ENCODE peak calls at places on chromosome 5, in eight cellular contexts. H is HCT116, A is AG04449, Z is psoas muscle, B is heart left ventricle, Y is GM13976, Q is fibroblast of the aortic adventitia, U is GM20000. L is an unnamed sample.

GRCh38 chr5:80761966-80762365 is 107.2 kb upstream of the DHFR start:
- DNase-seq in B (no peak), Q (peak), Z (no peak), Y (no peak), U (no peak), A (no peak), H (no peak), L (no peak)

GRCh38 chr5:75389430-75389829 is 52.4 kb downstream of the HMGCR start:
- DNase-seq in B (no peak), H (no peak), U (no peak), Y (no peak), Q (no peak), Z (no peak), A (no peak), L (peak)

GRCh38 chr5:131068893-131069643 is 96.0 kb downstream of the HINT1 start:
- DNase-seq in B (no peak), Y (peak), Q (no peak), U (peak), A (no peak), Z (no peak), H (no peak), L (peak)

GRCh38 chr5:137466888-137467287 is 32.2 kb downstream of the SPOCK1 start:
- DNase-seq in U (no peak), Q (peak), B (no peak), A (no peak), Y (no peak), Z (peak), H (no peak), L (no peak)

GRCh38 chr5:37492778-37493555 is 113.8 kb downstream of the WDR70 start:
- DNase-seq in A (no peak), B (no peak), Y (no peak), H (no peak), Z (no peak), U (no peak), Q (no peak), L (no peak)

GRCh38 chr5:164358531-164359259 is 853.3 kb downstream of the MAT2B start:
- DNase-seq in Z (no peak), Q (peak), A (peak), H (no peak), B (no peak), U (no peak), Y (no peak), L (no peak)

GRCh38 chr5:88836195-88836838 is 46.7 kb downstream of the MEF2C start:
- DNase-seq in H (no peak), B (peak), Y (no peak), U (no peak), Z (no peak), Q (peak), A (no peak), L (no peak)

GRCh38 chr5:141914154-141914743 is 9.4 kb upstream of the DELE1 start:
- DNase-seq in Y (peak), Z (peak), A (no peak), H (no peak), B (peak), U (peak), Q (no peak), L (peak)

DNA sequence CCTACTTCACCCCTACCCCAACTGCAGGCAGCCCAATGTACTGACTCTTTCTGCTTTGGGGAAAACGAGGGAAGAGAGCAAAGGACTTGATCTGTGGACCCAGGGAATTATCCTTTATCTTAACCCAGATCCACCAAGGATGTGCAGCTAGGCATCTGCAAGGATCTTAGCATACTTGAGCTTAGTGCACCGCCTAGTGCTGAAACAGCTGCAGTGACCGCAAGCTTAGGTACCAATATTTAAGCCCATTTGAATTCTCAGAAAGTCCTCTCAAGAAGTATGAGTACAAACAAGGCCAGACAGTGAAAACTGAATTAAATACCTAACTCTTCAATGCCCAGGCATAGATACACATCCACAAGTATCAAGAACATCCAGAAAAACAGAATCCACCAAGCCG is 576.7 kb upstream of the ADAMTS16 start:
- DNase-seq in B (no peak), A (no peak), Y (no peak), H (no peak), U (no peak), Z (no peak), Q (peak), L (no peak)
- TF ChIP-seq CTCF in B (no peak), A (peak), Y (no peak), H (no peak), U (no peak), Z (no peak), Q (peak), L (no peak)

GRCh38 chr5:6792911-6793451 is 79.7 kb downstream of the TENT4A start:
- DNase-seq in Q (no peak), U (no peak), B (no peak), Z (no peak), A (no peak), Y (no peak), H (no peak), L (no peak)
- TF ChIP-seq CTCF in Q (no peak), U (no peak), B (no peak), Z (no peak), A (no peak), Y (no peak), H (no peak), L (no peak)

GRCh38 chr5:95961617-95962474 is at the start of gene ELL2:
- DNase-seq in Z (peak), Y (peak), A (peak), B (peak), U (peak), Q (peak), H (peak), L (peak)

GRCh38 chr5:95960802-95961616 is 642 bp downstream of the ELL2 start:
- DNase-seq in U (peak), H (no peak), Z (peak), A (no peak), Q (peak), Y (peak), B (peak), L (peak)

GRCh38 chr5:95958308-95959014 is 3.2 kb downstream of the ELL2 start:
- DNase-seq in B (no peak), A (no peak), Y (no peak), Z (no peak), H (no peak), Q (no peak), U (no peak), L (peak)

GRCh38 chr5:95959051-95959963 is 2.3 kb downstream of the ELL2 start:
- DNase-seq in Q (peak), U (peak), Y (no peak), A (no peak), H (no peak), B (no peak), Z (no peak), L (peak)

DNA sequence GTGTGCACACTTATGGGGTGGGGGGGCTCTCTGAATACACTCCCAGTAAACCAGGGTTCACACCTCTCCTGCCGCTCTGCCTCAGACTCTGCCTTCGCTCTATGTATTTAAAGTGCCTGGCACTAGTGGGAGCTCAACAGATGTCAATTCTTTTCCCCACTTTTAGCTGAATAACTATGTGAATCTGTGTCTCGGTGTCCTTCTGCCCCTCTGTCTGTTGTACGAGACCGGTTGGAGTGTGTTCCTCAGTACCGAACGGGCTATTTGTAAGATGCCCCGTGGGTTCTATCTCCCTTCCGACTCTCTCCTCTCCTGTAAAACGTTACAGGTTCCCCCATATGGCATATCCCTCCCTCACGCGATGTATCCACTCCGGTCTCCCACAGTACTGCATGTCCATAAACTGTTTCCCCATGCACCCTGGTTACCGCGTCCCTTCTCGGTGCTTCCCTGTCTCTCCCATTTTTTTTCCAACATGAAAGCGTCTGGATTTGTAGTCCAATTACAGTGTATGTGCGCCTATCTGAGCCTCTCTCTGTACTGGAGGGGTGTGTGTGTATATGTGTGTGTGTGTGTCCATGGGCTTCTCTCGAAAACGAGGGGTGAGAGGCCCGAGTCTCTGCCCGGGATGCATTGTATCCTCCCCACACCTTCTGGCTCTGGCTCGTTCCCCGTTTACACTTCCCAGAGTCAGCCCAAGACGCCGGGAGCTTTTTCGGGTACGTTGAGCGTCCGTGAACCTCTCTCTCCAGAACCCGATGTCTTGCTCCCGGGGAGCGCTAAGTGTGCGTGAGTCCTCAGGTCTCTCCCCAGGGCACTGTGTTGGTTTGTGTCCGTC is 1.5 kb downstream of the ELL2 start:
- DNase-seq in Q (peak), Z (no peak), U (no peak), B (no peak), Y (no peak), A (no peak), H (no peak), L (peak)
- TF ChIP-seq CTCF in Q (peak), Z (no peak), U (no peak), B (no peak), Y (no peak), A (no peak), H (no peak), L (no peak)

DNA sequence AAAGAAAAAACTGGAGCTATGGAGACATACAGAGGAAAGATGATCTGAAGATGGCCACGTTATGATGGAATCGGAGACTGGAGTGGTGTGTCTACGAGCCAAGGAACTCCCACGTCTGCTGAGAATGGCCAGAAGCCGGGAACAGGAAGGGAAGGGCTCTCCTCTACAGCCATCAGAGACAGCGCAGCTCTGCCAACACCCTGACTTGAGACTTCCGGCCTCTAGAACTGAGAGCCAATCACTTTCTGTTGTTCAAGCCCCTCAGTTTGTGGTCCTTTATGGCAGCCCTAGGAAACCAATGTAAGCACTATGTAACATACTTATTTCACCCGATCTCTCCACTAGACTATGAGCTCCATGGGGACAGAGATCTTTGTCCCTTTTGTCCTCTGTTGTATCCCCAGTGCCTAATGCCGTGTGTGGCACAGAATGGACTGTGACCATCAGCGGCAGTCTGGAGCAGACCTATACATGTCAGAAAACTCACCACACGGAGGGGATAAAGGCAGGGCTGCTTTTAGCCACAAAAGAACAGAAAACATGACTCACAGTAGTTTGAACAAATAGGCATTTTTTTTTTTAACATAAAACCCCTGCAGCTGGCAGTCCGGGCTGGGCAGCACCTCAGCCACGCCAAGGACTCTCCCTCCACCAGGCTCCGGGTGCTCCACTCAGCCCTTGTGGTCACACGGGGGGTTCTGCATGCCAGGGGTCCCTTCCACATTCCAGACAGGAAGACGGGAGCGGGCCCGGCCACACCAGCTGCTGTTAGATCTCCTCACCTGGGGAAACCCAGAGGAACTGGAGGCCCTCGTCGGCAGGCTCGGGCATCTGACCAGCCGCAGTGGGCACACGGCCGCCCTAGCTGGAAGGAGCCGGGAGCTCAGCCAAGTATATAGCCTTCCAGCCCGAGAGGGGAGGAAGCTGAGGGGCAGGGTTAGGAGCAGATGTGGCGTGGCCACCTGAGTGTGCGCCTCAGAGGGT is 16.1 kb upstream of the MXD3 start:
- DNase-seq in H (no peak), U (no peak), A (no peak), Z (peak), Y (no peak), B (no peak), Q (peak), L (peak)
- TF ChIP-seq CTCF in H (no peak), U (no peak), A (no peak), Z (no peak), Y (no peak), B (no peak), Q (no peak), L (no peak)

GRCh38 chr5:170426786-170427185 is 37.6 kb upstream of the KCNMB1 start:
- DNase-seq in Z (no peak), B (no peak), H (no peak), Y (no peak), U (no peak), A (no peak), Q (no peak), L (no peak)
- TF ChIP-seq CTCF in Z (no peak), B (no peak), H (no peak), Y (no peak), U (no peak), A (no peak), Q (no peak), L (no peak)

GRCh38 chr5:435961-436640 is 6.9 kb upstream of the EXOC3 start:
- DNase-seq in U (no peak), Y (no peak), Q (peak), A (no peak), B (no peak), H (no peak), Z (no peak), L (no peak)
- TF ChIP-seq CTCF in U (no peak), Y (no peak), Q (peak), A (peak), B (no peak), H (peak), Z (peak), L (no peak)

GRCh38 chr5:169701910-169702451 is 64.9 kb downstream of the DOCK2 start:
- DNase-seq in Z (no peak), A (no peak), Y (no peak), H (no peak), U (peak), Q (peak), B (no peak), L (no peak)
- TF ChIP-seq CTCF in Z (no peak), A (peak), Y (peak), H (peak), U (peak), Q (peak), B (peak), L (no peak)

GRCh38 chr5:92222449-92222848 is 839.3 kb upstream of the ARRDC3 start:
- DNase-seq in B (no peak), Q (no peak), Z (no peak), A (no peak), U (no peak), Y (no peak), H (peak), L (no peak)
- TF ChIP-seq CTCF in B (no peak), Q (no peak), Z (no peak), A (no peak), U (no peak), Y (no peak), H (peak), L (no peak)